ENCODE peak calls at places on chromosomes 7 and 10, in seven cellular contexts. P is esophagus squamous epithelium; V is CD8-positive, alpha-beta T cell; B is IMR-90; R is HCT116; I is astrocyte of the spinal cord; C is epithelial cell of esophagus. O is an unnamed sample.

GRCh38 chr7:111756687-111757178 is 194.4 kb upstream of the IMMP2L start:
- DNase-seq in P (no peak), V (no peak), B (peak; percentile 82), R (no peak), I (peak; percentile 46), C (peak; percentile 28), O (no peak)

GRCh38 chr7:115864082-115864481 is 166.5 kb downstream of the TFEC start:
- DNase-seq in P (no peak), V (no peak), B (no peak), R (no peak), I (no peak), C (no peak), O (no peak)

GRCh38 chr7:127396184-127396583 is 3.7 kb upstream of the ZNF800 start:
- DNase-seq in P (no peak), V (peak; percentile 56), B (no peak), R (no peak), I (no peak), C (peak; percentile 10), O (no peak)

GRCh38 chr7:150403376-150404171 is 24.4 kb downstream of the ZNF775 start:
- DNase-seq in P (no peak), V (no peak), B (no peak), R (no peak), I (no peak), C (no peak), O (no peak)

GRCh38 chr7:930975-931758 is 23.3 kb downstream of the ADAP1 start:
- DNase-seq in P (no peak), V (peak; percentile 9), B (no peak), R (no peak), I (no peak), C (no peak), O (no peak)

GRCh38 chr10:114694735-114695134 is 36.7 kb upstream of the ABLIM1 start:
- DNase-seq in P (no peak), V (peak; percentile 27), B (no peak), R (peak; percentile 61), I (no peak), C (peak; percentile 42), O (peak; percentile 50)

GRCh38 chr10:4242561-4243035 is 457.6 kb upstream of the KLF6 start:
- DNase-seq in P (no peak), V (no peak), B (peak; percentile 92), R (peak; percentile 52), I (peak; percentile 98), C (peak; percentile 26), O (no peak)

GRCh38 chr10:77090381-77091356 is 546.9 kb downstream of the KCNMA1 start:
- DNase-seq in P (no peak), V (no peak), B (no peak), R (no peak), I (no peak), C (no peak), O (no peak)

GRCh38 chr10:75208177-75208576 is 2.4 kb upstream of the VDAC2 start:
- DNase-seq in P (no peak), V (no peak), B (peak; percentile 90), R (no peak), I (peak; percentile 71), C (peak; percentile 99), O (no peak)

GRCh38 chr10:63666836-63667383 is 145.7 kb downstream of the REEP3 start:
- DNase-seq in P (no peak), V (no peak), B (peak; percentile 94), R (no peak), I (peak; percentile 97), C (no peak), O (peak; percentile 56)

GRCh38 chr10:80275135-80275498 is 14.3 kb downstream of the MAT1A start:
- DNase-seq in P (no peak), V (no peak), B (no peak), R (no peak), I (no peak), C (no peak), O (no peak)

GRCh38 chr7:74665296-74665938 is 7.9 kb downstream of the GTF2I start:
- DNase-seq in P (no peak), V (no peak), B (no peak), R (no peak), I (no peak), C (no peak), O (no peak)

GRCh38 chr7:143493755-143494154 is 16.1 kb downstream of the TAS2R41 start:
- DNase-seq in P (no peak), V (no peak), B (no peak), R (no peak), I (no peak), C (no peak), O (no peak)

GRCh38 chr7:143492799-143493568 is 15.3 kb downstream of the TAS2R41 start:
- DNase-seq in P (no peak), V (no peak), B (peak; percentile 36), R (no peak), I (no peak), C (peak; percentile 33), O (no peak)

GRCh38 chr7:143487566-143487965 is 9.9 kb downstream of the TAS2R41 start:
- DNase-seq in P (no peak), V (no peak), B (peak; percentile 62), R (no peak), I (no peak), C (peak; percentile 24), O (no peak)

GRCh38 chr7:143492043-143492471 is 14.4 kb downstream of the TAS2R41 start:
- DNase-seq in P (no peak), V (no peak), B (peak; percentile 90), R (peak; percentile 27), I (peak; percentile 74), C (peak; percentile 82), O (no peak)

DNA sequence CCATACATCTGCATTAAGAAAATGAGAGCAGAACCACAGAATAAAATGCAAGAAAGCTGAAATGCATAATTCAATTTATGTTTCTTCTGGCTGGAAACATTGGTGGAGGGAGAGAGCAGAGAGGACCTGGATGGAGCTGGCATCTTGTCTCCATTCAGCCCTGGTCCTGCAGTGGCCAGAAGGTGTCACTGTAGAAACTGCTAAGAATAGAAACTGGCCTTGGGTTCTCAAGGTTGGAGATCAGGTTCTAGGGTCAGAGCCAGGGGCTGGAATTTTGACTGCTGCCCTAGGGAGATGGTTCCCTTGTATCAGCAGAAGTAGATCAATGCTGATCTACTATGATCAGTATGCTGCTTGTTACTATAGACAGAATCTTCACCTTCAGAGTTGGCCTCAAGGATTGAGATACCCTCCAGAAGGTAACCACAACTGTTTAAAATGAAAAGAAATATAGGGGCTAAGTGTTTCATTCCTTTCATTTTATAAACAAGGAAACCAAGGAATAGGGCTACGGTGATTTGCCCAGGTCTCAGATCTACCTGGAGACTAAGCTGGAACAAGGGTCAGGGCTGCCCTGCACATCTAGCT is 13.1 kb downstream of the TAS2R41 start:
- DNase-seq in P (no peak), V (no peak), B (no peak), R (no peak), I (no peak), C (peak; percentile 61), O (no peak)
- TF ChIP-seq CTCF in P (peak; percentile 17), V (no peak), B (peak; percentile 45), R (peak; percentile 70), I (peak; percentile 63), C (peak; percentile 75), O (peak; percentile 38)

DNA sequence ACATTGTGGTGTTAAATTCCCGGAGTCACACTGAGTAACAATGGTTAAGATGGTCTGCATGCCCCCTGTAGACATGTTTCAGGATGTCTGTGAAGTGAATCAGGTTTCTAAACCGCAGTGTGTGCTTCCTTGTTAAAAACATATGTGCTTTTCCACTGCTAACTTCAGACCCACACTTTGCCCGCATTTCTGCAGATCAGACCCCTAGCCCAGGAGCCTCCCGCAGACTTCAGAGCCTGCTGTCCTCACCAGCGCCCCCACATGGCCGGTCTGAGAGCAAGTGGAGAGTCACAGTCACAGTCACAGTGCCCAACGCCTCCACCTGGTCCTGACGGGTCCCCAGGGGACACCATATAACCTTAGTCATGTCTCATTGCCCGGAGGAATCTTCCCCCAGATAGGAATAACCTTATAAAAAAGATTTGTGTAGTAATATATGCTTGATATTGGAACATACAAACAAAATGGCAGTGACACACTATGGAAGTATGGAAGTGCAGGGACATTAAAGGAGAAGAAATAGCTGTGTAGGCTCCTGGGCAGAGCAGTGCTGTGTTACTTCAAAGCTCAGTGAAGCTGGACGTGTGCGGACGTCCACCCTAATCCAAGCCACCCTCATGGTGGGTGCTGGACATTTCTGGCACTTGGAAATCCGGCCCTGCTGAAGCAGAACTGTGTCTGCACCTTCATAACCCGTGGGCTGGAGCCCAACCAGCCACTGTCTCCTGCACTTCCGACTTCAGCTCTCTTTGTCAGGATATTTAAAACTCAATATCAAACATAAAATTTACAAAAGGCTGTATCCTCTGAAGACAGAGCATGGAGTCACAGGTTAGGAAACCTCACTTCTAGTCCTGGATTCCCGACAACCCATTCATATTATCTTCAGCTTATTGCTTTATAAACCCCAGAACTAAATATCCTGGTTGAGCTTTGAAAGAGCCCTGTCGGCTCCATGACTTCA is 29.0 kb downstream of the GSTO2 start:
- DNase-seq in P (no peak), V (peak; percentile 48), B (peak; percentile 89), R (no peak), I (peak; percentile 91), C (no peak), O (no peak)
- TF ChIP-seq CTCF in P (no peak), V (peak; percentile 30), B (peak; percentile 63), R (peak; percentile 87), I (peak; percentile 84), C (peak; percentile 54), O (peak; percentile 5)

DNA sequence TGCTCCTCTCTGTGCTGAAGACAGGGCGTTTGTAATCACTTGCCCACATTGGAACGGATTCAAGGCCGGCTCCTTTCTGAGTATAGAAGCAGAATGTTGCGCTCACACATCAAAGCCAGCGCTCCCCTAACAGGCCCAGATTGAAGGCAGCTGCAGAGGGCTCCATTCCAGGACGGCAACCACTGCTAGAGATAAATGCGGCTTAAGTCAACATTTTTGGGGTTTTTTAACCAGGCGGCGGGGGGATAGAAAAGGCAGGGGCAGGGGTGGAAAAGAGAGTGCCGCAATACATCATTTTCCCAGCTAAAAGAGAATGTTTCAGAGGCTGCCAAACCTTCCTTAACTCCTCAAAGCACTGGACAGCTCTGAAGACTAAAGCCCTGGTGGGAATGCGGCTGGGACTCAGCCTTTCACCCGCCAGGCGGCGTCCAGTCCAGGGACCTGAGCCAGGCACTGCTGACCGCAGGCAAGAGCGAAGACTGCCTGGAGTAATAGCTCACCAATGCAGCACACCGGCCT is 189.6 kb downstream of the TNS3 start:
- DNase-seq in P (no peak), V (no peak), B (peak; percentile 82), R (no peak), I (peak; percentile 98), C (no peak), O (no peak)
- TF ChIP-seq CTCF in P (peak; percentile 40), V (no peak), B (peak; percentile 62), R (no peak), I (peak; percentile 83), C (no peak), O (no peak)

GRCh38 chr7:77991656-77992055 is 193.1 kb downstream of the PHTF2 start:
- DNase-seq in P (no peak), V (no peak), B (no peak), R (no peak), I (no peak), C (no peak), O (no peak)

GRCh38 chr7:77993823-77994222 is 195.2 kb downstream of the PHTF2 start:
- DNase-seq in P (no peak), V (no peak), B (no peak), R (no peak), I (no peak), C (no peak), O (no peak)

GRCh38 chr7:77989981-77990566 is 191.5 kb downstream of the PHTF2 start:
- DNase-seq in P (no peak), V (no peak), B (no peak), R (no peak), I (no peak), C (peak; percentile 70), O (no peak)

DNA sequence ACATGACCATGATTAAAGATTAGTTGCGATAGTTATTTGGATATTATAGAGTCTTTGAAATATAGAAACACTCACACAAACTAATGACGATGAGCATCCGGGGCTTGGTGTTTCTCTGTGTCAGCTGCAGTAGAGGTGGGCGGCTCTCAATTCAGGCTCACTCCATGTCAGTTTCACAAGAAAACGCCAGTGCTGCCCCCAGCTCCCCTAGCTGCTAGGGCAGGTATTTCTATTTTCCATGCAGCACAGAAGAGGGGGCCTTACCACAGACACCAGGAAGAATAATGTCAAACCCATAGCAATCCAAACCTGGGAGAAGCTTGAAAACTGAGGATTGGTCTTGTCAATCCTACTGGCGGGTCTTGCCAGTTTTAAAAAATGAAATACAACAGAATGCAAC is 197.1 kb downstream of the PHTF2 start:
- DNase-seq in P (no peak), V (no peak), B (peak; percentile 24), R (no peak), I (no peak), C (no peak), O (no peak)
- TF ChIP-seq CTCF in P (no peak), V (no peak), B (peak; percentile 3), R (peak; percentile 52), I (no peak), C (peak; percentile 9), O (no peak)